ENCODE peak calls at places on chromosomes 2 and 18, in nine cellular contexts. One of them, this sample, is unnamed.

GRCh38 chr18:41372266-41372665 is 582.8 kb upstream of the PIK3C3 start:
- DNase-seq in body of pancreas: no peak
- DNase-seq in Karpas-422: no peak
- DNase-seq in endodermal cell: no peak
- DNase-seq in fibroblast of lung: no peak
- DNase-seq in IMR-90: no peak
- DNase-seq in heart left ventricle: no peak
- DNase-seq in pancreas: no peak
- DNase-seq in spleen: no peak
- DNase-seq in this sample: no peak

GRCh38 chr18:11948852-11949523 is 32.3 kb upstream of the IMPA2 start:
- DNase-seq in Karpas-422: no peak
- DNase-seq in endodermal cell: peak; percentile 64
- DNase-seq in IMR-90: peak; percentile 68
- DNase-seq in spleen: peak; percentile 33
- DNase-seq in pancreas: no peak
- DNase-seq in body of pancreas: no peak
- DNase-seq in fibroblast of lung: peak; percentile 68
- DNase-seq in heart left ventricle: no peak
- DNase-seq in this sample: no peak

GRCh38 chr2:124626993-124627392 is 601.9 kb downstream of the CNTNAP5 start:
- DNase-seq in spleen: no peak
- DNase-seq in pancreas: no peak
- DNase-seq in Karpas-422: no peak
- DNase-seq in fibroblast of lung: no peak
- DNase-seq in IMR-90: no peak
- DNase-seq in body of pancreas: no peak
- DNase-seq in heart left ventricle: no peak
- DNase-seq in endodermal cell: peak; percentile 64
- DNase-seq in this sample: no peak

GRCh38 chr2:241799522-241800197 is 9.3 kb upstream of the NEU4 start:
- DNase-seq in fibroblast of lung: no peak
- DNase-seq in spleen: peak; percentile 61
- DNase-seq in body of pancreas: no peak
- DNase-seq in endodermal cell: peak; percentile 42
- DNase-seq in pancreas: peak; percentile 67
- DNase-seq in heart left ventricle: peak; percentile 21
- DNase-seq in IMR-90: no peak
- DNase-seq in Karpas-422: no peak
- DNase-seq in this sample: no peak

GRCh38 chr18:55694291-55694690 is 106.3 kb upstream of the TCF4 start:
- DNase-seq in IMR-90: peak; percentile 13
- DNase-seq in endodermal cell: no peak
- DNase-seq in body of pancreas: no peak
- DNase-seq in fibroblast of lung: peak; percentile 47
- DNase-seq in Karpas-422: no peak
- DNase-seq in heart left ventricle: no peak
- DNase-seq in spleen: no peak
- DNase-seq in pancreas: no peak
- DNase-seq in this sample: no peak

GRCh38 chr2:64504774-64505720 is 19.1 kb upstream of the AFTPH start:
- DNase-seq in IMR-90: no peak
- DNase-seq in Karpas-422: no peak
- DNase-seq in endodermal cell: peak; percentile 37
- DNase-seq in body of pancreas: no peak
- DNase-seq in fibroblast of lung: no peak
- DNase-seq in pancreas: no peak
- DNase-seq in heart left ventricle: no peak
- DNase-seq in spleen: no peak
- DNase-seq in this sample: no peak

GRCh38 chr18:46343940-46344372 is 239.8 kb downstream of the HAUS1 start:
- DNase-seq in pancreas: no peak
- DNase-seq in heart left ventricle: peak; percentile 48
- DNase-seq in spleen: peak; percentile 88
- DNase-seq in fibroblast of lung: no peak
- DNase-seq in endodermal cell: peak; percentile 74
- DNase-seq in body of pancreas: no peak
- DNase-seq in IMR-90: no peak
- DNase-seq in Karpas-422: peak; percentile 53
- DNase-seq in this sample: no peak

GRCh38 chr18:46679846-46680598 is 23.0 kb upstream of the LOXHD1 start:
- DNase-seq in spleen: no peak
- DNase-seq in IMR-90: no peak
- DNase-seq in Karpas-422: no peak
- DNase-seq in body of pancreas: no peak
- DNase-seq in endodermal cell: no peak
- DNase-seq in fibroblast of lung: no peak
- DNase-seq in pancreas: peak; percentile 44
- DNase-seq in heart left ventricle: no peak
- DNase-seq in this sample: no peak

GRCh38 chr18:12005542-12006487 is 24.5 kb downstream of the IMPA2 start:
- DNase-seq in body of pancreas: peak; percentile 28
- DNase-seq in heart left ventricle: no peak
- DNase-seq in endodermal cell: no peak
- DNase-seq in pancreas: peak; percentile 53
- DNase-seq in fibroblast of lung: peak; percentile 14
- DNase-seq in spleen: peak; percentile 25
- DNase-seq in Karpas-422: no peak
- DNase-seq in IMR-90: no peak
- DNase-seq in this sample: no peak

GRCh38 chr2:85191157-85191556 is 58.0 kb downstream of the TCF7L1 start:
- DNase-seq in IMR-90: no peak
- DNase-seq in spleen: no peak
- DNase-seq in body of pancreas: no peak
- DNase-seq in Karpas-422: no peak
- DNase-seq in pancreas: no peak
- DNase-seq in heart left ventricle: peak; percentile 64
- DNase-seq in endodermal cell: no peak
- DNase-seq in fibroblast of lung: no peak
- DNase-seq in this sample: no peak

GRCh38 chr18:9404565-9405060 is 70.0 kb downstream of the TWSG1 start:
- DNase-seq in IMR-90: no peak
- DNase-seq in Karpas-422: no peak
- DNase-seq in endodermal cell: no peak
- DNase-seq in body of pancreas: no peak
- DNase-seq in heart left ventricle: no peak
- DNase-seq in spleen: peak; percentile 84
- DNase-seq in pancreas: no peak
- DNase-seq in fibroblast of lung: peak; percentile 77
- DNase-seq in this sample: no peak

DNA sequence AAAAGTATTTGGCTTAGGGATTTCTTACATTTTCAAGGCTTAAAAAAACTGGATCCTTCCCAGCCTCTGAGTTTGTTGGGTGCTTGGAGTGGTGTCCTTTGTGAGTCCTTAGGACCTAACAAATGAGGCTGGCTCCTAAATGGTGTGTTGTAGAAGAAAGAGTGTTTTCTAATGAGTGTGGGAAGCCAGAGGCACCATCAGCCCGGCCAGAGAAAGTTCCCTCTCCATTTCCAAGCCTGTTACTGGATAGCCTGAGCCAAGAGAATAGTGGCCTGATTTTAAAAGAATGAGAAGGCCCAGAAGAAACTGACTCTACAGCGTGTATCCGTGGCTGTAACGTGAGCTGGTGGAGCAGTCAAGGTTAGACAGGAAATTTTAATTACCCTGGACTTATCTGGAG is 4.4 kb downstream of the EFHD1 start:
- DNase-seq in heart left ventricle: no peak
- DNase-seq in body of pancreas: no peak
- DNase-seq in fibroblast of lung: no peak
- DNase-seq in pancreas: no peak
- DNase-seq in Karpas-422: no peak
- DNase-seq in endodermal cell: no peak
- DNase-seq in spleen: no peak
- DNase-seq in IMR-90: no peak
- DNase-seq in this sample: no peak
- H3K27me3 ChIP-seq in heart left ventricle: no peaks in the 10 kb centered on the region
- H3K27me3 ChIP-seq in body of pancreas: no peaks in the 10 kb centered on the region
- H3K27me3 ChIP-seq in fibroblast of lung: peaks cover 32% of the 10 kb centered on the region
- H3K27me3 ChIP-seq in pancreas: no peaks in the 10 kb centered on the region
- H3K27me3 ChIP-seq in Karpas-422: no peaks in the 10 kb centered on the region
- H3K27me3 ChIP-seq in endodermal cell: peaks cover 68% of the 10 kb centered on the region
- H3K27me3 ChIP-seq in spleen: peaks cover 23% of the 10 kb centered on the region
- H3K27me3 ChIP-seq in IMR-90: peaks cover 60% of the 10 kb centered on the region
- H3K27me3 ChIP-seq in this sample: peaks cover 70% of the 10 kb centered on the region

GRCh38 chr2:238996331-238997136 is 148.6 kb downstream of the TWIST2 start:
- DNase-seq in IMR-90: no peak
- DNase-seq in body of pancreas: no peak
- DNase-seq in endodermal cell: peak; percentile 16
- DNase-seq in spleen: no peak
- DNase-seq in fibroblast of lung: no peak
- DNase-seq in heart left ventricle: no peak
- DNase-seq in Karpas-422: no peak
- DNase-seq in pancreas: no peak
- DNase-seq in this sample: no peak

GRCh38 chr2:238998775-238999174 is 150.9 kb downstream of the TWIST2 start:
- DNase-seq in heart left ventricle: no peak
- DNase-seq in fibroblast of lung: no peak
- DNase-seq in pancreas: no peak
- DNase-seq in Karpas-422: no peak
- DNase-seq in body of pancreas: no peak
- DNase-seq in spleen: no peak
- DNase-seq in IMR-90: no peak
- DNase-seq in endodermal cell: peak; percentile 21
- DNase-seq in this sample: no peak

GRCh38 chr2:238999290-238999741 is 151.4 kb downstream of the TWIST2 start:
- DNase-seq in body of pancreas: peak; percentile 16
- DNase-seq in pancreas: no peak
- DNase-seq in heart left ventricle: no peak
- DNase-seq in spleen: peak; percentile 64
- DNase-seq in IMR-90: no peak
- DNase-seq in Karpas-422: no peak
- DNase-seq in endodermal cell: peak; percentile 22
- DNase-seq in fibroblast of lung: peak; percentile 14
- DNase-seq in this sample: no peak

GRCh38 chr2:238997137-238997390 is 149.2 kb downstream of the TWIST2 start:
- DNase-seq in spleen: no peak
- DNase-seq in fibroblast of lung: no peak
- DNase-seq in heart left ventricle: no peak
- DNase-seq in Karpas-422: no peak
- DNase-seq in body of pancreas: no peak
- DNase-seq in IMR-90: no peak
- DNase-seq in endodermal cell: peak; percentile 21
- DNase-seq in pancreas: no peak
- DNase-seq in this sample: no peak

GRCh38 chr2:238997684-238998083 is 149.8 kb downstream of the TWIST2 start:
- DNase-seq in IMR-90: no peak
- DNase-seq in fibroblast of lung: no peak
- DNase-seq in endodermal cell: peak; percentile 37
- DNase-seq in spleen: peak; percentile 33
- DNase-seq in heart left ventricle: no peak
- DNase-seq in body of pancreas: no peak
- DNase-seq in Karpas-422: no peak
- DNase-seq in pancreas: no peak
- DNase-seq in this sample: no peak
- H3K27me3 ChIP-seq in IMR-90: peaks cover 12% of the 10 kb centered on the region
- H3K27me3 ChIP-seq in fibroblast of lung: no peaks in the 10 kb centered on the region
- H3K27me3 ChIP-seq in endodermal cell: no peaks in the 10 kb centered on the region
- H3K27me3 ChIP-seq in spleen: no peaks in the 10 kb centered on the region
- H3K27me3 ChIP-seq in heart left ventricle: no peaks in the 10 kb centered on the region
- H3K27me3 ChIP-seq in body of pancreas: no peaks in the 10 kb centered on the region
- H3K27me3 ChIP-seq in Karpas-422: no peaks in the 10 kb centered on the region
- H3K27me3 ChIP-seq in pancreas: no peaks in the 10 kb centered on the region
- H3K27me3 ChIP-seq in this sample: no peaks in the 10 kb centered on the region

GRCh38 chr18:48682768-48683167 is 143.9 kb downstream of the CTIF start:
- DNase-seq in spleen: peak; percentile 59
- DNase-seq in heart left ventricle: no peak
- DNase-seq in endodermal cell: no peak
- DNase-seq in fibroblast of lung: no peak
- DNase-seq in pancreas: no peak
- DNase-seq in IMR-90: no peak
- DNase-seq in body of pancreas: no peak
- DNase-seq in Karpas-422: no peak
- DNase-seq in this sample: no peak
- H3K27me3 ChIP-seq in spleen: no peaks in the 10 kb centered on the region
- H3K27me3 ChIP-seq in heart left ventricle: no peaks in the 10 kb centered on the region
- H3K27me3 ChIP-seq in endodermal cell: no peaks in the 10 kb centered on the region
- H3K27me3 ChIP-seq in fibroblast of lung: no peaks in the 10 kb centered on the region
- H3K27me3 ChIP-seq in pancreas: no peaks in the 10 kb centered on the region
- H3K27me3 ChIP-seq in IMR-90: no peaks in the 10 kb centered on the region
- H3K27me3 ChIP-seq in body of pancreas: no peaks in the 10 kb centered on the region
- H3K27me3 ChIP-seq in Karpas-422: no peaks in the 10 kb centered on the region
- H3K27me3 ChIP-seq in this sample: no peaks in the 10 kb centered on the region

GRCh38 chr2:117957616-117958015 is 56.3 kb downstream of the CCDC93 start:
- DNase-seq in fibroblast of lung: no peak
- DNase-seq in endodermal cell: no peak
- DNase-seq in spleen: no peak
- DNase-seq in pancreas: no peak
- DNase-seq in Karpas-422: no peak
- DNase-seq in body of pancreas: no peak
- DNase-seq in heart left ventricle: no peak
- DNase-seq in IMR-90: no peak
- DNase-seq in this sample: no peak
- H3K27me3 ChIP-seq in fibroblast of lung: no peaks in the 10 kb centered on the region
- H3K27me3 ChIP-seq in endodermal cell: no peaks in the 10 kb centered on the region
- H3K27me3 ChIP-seq in spleen: no peaks in the 10 kb centered on the region
- H3K27me3 ChIP-seq in pancreas: no peaks in the 10 kb centered on the region
- H3K27me3 ChIP-seq in Karpas-422: no peaks in the 10 kb centered on the region
- H3K27me3 ChIP-seq in body of pancreas: no peaks in the 10 kb centered on the region
- H3K27me3 ChIP-seq in heart left ventricle: no peaks in the 10 kb centered on the region
- H3K27me3 ChIP-seq in IMR-90: no peaks in the 10 kb centered on the region
- H3K27me3 ChIP-seq in this sample: no peaks in the 10 kb centered on the region